ENCODE peak calls at places on chromosomes 3 and 15, in seven cellular contexts. T, D, N, U, M, E and K are unnamed samples.

GRCh38 chr3:72490688-72491430 is 357.4 kb downstream of the SHQ1 start:
- DNase-seq in T (peak; percentile 34), D (no peak), N (no peak), U (no peak), M (no peak), E (peak; percentile 44), K (no peak)

GRCh38 chr3:174776636-174777035 is 82.5 kb upstream of the NAALADL2 start:
- DNase-seq in T (no peak), D (no peak), N (no peak), U (peak; percentile 16), M (no peak), E (no peak), K (no peak)

GRCh38 chr3:72591522-72592421 is 256.5 kb downstream of the SHQ1 start:
- DNase-seq in T (no peak), D (peak; percentile 94), N (peak; percentile 20), U (peak; percentile 26), M (peak; percentile 94), E (no peak), K (peak; percentile 21)

GRCh38 chr3:190847423-190847822 is 15.1 kb downstream of the GMNC start:
- DNase-seq in T (no peak), D (no peak), N (no peak), U (no peak), M (no peak), E (no peak), K (no peak)

GRCh38 chr15:36571301-36571700 is 8.1 kb upstream of the CDIN1 start:
- DNase-seq in T (no peak), D (peak; percentile 34), N (no peak), U (no peak), M (no peak), E (no peak), K (no peak)

GRCh38 chr3:140555666-140556065 is 122.2 kb upstream of the TRIM42 start:
- DNase-seq in T (no peak), D (no peak), N (no peak), U (no peak), M (no peak), E (no peak), K (no peak)

GRCh38 chr3:46660543-46661523 is 32.6 kb downstream of the ALS2CL start:
- DNase-seq in T (no peak), D (no peak), N (peak; percentile 64), U (no peak), M (no peak), E (no peak), K (peak; percentile 21)

GRCh38 chr3:114848643-114849350 is 298.3 kb downstream of the ZBTB20 start:
- DNase-seq in T (peak; percentile 63), D (no peak), N (no peak), U (no peak), M (no peak), E (no peak), K (no peak)

GRCh38 chr3:30689202-30689641 is 82.8 kb downstream of the TGFBR2 start:
- DNase-seq in T (no peak), D (peak; percentile 40), N (no peak), U (peak; percentile 44), M (peak; percentile 27), E (no peak), K (peak; percentile 83)

GRCh38 chr3:58528629-58529028 is 8.4 kb downstream of the ACOX2 start:
- DNase-seq in T (peak; percentile 36), D (no peak), N (peak; percentile 39), U (peak; percentile 67), M (no peak), E (no peak), K (no peak)

GRCh38 chr15:70382762-70383458 is 285.2 kb upstream of the TLE3 start:
- DNase-seq in T (no peak), D (no peak), N (no peak), U (no peak), M (no peak), E (no peak), K (no peak)

GRCh38 chr3:14534379-14535191 is 5.6 kb downstream of the GRIP2 start:
- DNase-seq in T (no peak), D (no peak), N (no peak), U (no peak), M (no peak), E (no peak), K (no peak)